ENCODE peak calls at places on chromosomes 6 and 20, in four cellular contexts. K is H1, C is HepG2, P is K562. O is an unnamed sample.

GRCh38 chr6:152846825-152847224 is 96.2 kb downstream of the VIP start:
- DNase-seq in C (peak; percentile 37), P (no peak), K (no peak), O (no peak)

GRCh38 chr6:44042261-44043035 is 84.8 kb downstream of the MRPL14 start:
- DNase-seq in C (no peak), K (no peak), P (no peak), O (no peak)

GRCh38 chr6:136077834-136078576 is 172.1 kb downstream of the MTFR2 start:
- DNase-seq in P (no peak), K (no peak), C (no peak), O (no peak)

GRCh38 chr6:150514806-150515362 is 84.8 kb upstream of the PLEKHG1 start:
- DNase-seq in C (no peak), K (no peak), P (no peak), O (no peak)

GRCh38 chr20:2109425-2110210 is 8.0 kb downstream of the STK35 start:
- DNase-seq in K (no peak), C (no peak), P (no peak), O (no peak)

GRCh38 chr20:25356294-25356933 is 34.2 kb downstream of the ABHD12 start:
- DNase-seq in K (peak; percentile 65), C (no peak), P (no peak), O (no peak)

GRCh38 chr6:20477485-20477884 is 56.8 kb upstream of the CDKAL1 start:
- DNase-seq in K (no peak), C (no peak), P (no peak), O (no peak)

GRCh38 chr20:30985386-30985785 is 272.1 kb upstream of the DEFB115 start:
- DNase-seq in P (no peak), C (no peak), K (peak; percentile 34), O (no peak)

GRCh38 chr6:104095661-104096416 is 763.9 kb downstream of the HACE1 start:
- DNase-seq in K (no peak), P (no peak), C (no peak), O (no peak)

GRCh38 chr6:37858363-37858762 is 38.8 kb downstream of the ZFAND3 start:
- DNase-seq in P (no peak), K (no peak), C (no peak), O (no peak)

GRCh38 chr6:81995548-81996289 is 243.2 kb upstream of the TENT5A start:
- DNase-seq in C (no peak), P (no peak), K (no peak), O (no peak)

GRCh38 chr6:22251331-22251730 is 45.5 kb downstream of the PRL start:
- DNase-seq in K (no peak), C (no peak), P (no peak), O (no peak)

GRCh38 chr6:102390541-102390940 is 997.0 kb downstream of the GRIK2 start:
- DNase-seq in P (no peak), K (no peak), C (no peak), O (no peak)

GRCh38 chr6:75386050-75386770 is 101.6 kb upstream of the TMEM30A start:
- DNase-seq in K (no peak), C (no peak), P (no peak), O (no peak)

GRCh38 chr6:157233156-157233555 is 90.2 kb downstream of the TMEM242 start:
- DNase-seq in C (no peak), K (no peak), P (no peak), O (no peak)

GRCh38 chr6:166221040-166221439 is 53.4 kb upstream of the TBXT start:
- DNase-seq in K (no peak), P (no peak), C (no peak), O (no peak)

GRCh38 chr6:46949662-46950280 is 28.0 kb upstream of the ADGRF5 start:
- DNase-seq in P (no peak), C (no peak), K (no peak), O (no peak)

GRCh38 chr6:100810015-100810414 is 71.1 kb downstream of the ASCC3 start:
- DNase-seq in K (no peak), C (no peak), P (peak; percentile 33), O (no peak)

GRCh38 chr20:45727044-45727443 is 4.9 kb downstream of the SPINT4 start:
- DNase-seq in P (no peak), K (no peak), C (no peak), O (no peak)

GRCh38 chr6:40579101-40579500 is 8.1 kb downstream of the LRFN2 start:
- DNase-seq in K (no peak), P (no peak), C (no peak), O (no peak)

GRCh38 chr6:23003671-23004598 is 434.6 kb downstream of the HDGFL1 start:
- DNase-seq in K (no peak), C (no peak), P (no peak), O (no peak)

GRCh38 chr6:159973951-159974350 is 5.1 kb downstream of the IGF2R start:
- DNase-seq in P (peak; percentile 69), C (peak; percentile 64), K (no peak), O (no peak)

GRCh38 chr20:1879369-1879768 is 15.8 kb upstream of the SIRPA start:
- DNase-seq in C (no peak), P (no peak), K (no peak), O (no peak)

GRCh38 chr6:43359381-43359780 is 10.1 kb downstream of the ZNF318 start:
- DNase-seq in P (no peak), C (no peak), K (no peak), O (no peak)

GRCh38 chr6:37717836-37718251 is 20.2 kb upstream of the MDGA1 start:
- DNase-seq in K (no peak), C (no peak), P (no peak), O (no peak)

GRCh38 chr6:113596907-113597583 is 260.1 kb upstream of the MARCKS start:
- DNase-seq in C (no peak), P (no peak), K (no peak), O (no peak)

GRCh38 chr6:84078335-84078734 is 44.8 kb downstream of the MRAP2 start:
- DNase-seq in C (no peak), P (no peak), K (no peak), O (no peak)

GRCh38 chr20:4957939-4958362 is 43.4 kb downstream of the SLC23A2 start:
- DNase-seq in K (no peak), C (no peak), P (no peak), O (no peak)

GRCh38 chr6:136696783-136697364 is 95.4 kb downstream of the MAP3K5 start:
- DNase-seq in K (no peak), C (no peak), P (no peak), O (no peak)

GRCh38 chr6:28537509-28538140 is 11.9 kb downstream of the GPX5 start:
- DNase-seq in C (no peak), P (no peak), K (peak; percentile 76), O (peak; percentile 90)

GRCh38 chr6:43850314-43851203 is 80.5 kb downstream of the VEGFA start:
- DNase-seq in K (no peak), P (no peak), C (no peak), O (no peak)

GRCh38 chr6:35931120-35931561 is 10.2 kb upstream of the SRPK1 start:
- DNase-seq in C (no peak), K (peak; percentile 76), P (no peak), O (no peak)

GRCh38 chr6:41155132-41155805 is 1.1 kb upstream of the TREML1 start:
- DNase-seq in P (no peak), C (peak; percentile 86), K (no peak), O (no peak)

GRCh38 chr6:53359843-53360834 is 11.4 kb upstream of the ELOVL5 start:
- DNase-seq in K (no peak), C (peak; percentile 83), P (no peak), O (no peak)

GRCh38 chr6:53359088-53359842 is 10.5 kb upstream of the ELOVL5 start:
- DNase-seq in K (peak; percentile 96), P (peak; percentile 98), C (peak; percentile 92), O (peak; percentile 78)

GRCh38 chr6:53361549-53362031 is 12.8 kb upstream of the ELOVL5 start:
- DNase-seq in K (no peak), C (no peak), P (no peak), O (no peak)

GRCh38 chr6:53366128-53366527 is 17.4 kb upstream of the ELOVL5 start:
- DNase-seq in P (no peak), C (no peak), K (no peak), O (no peak)

GRCh38 chr6:53363341-53364079 is 14.8 kb upstream of the ELOVL5 start:
- DNase-seq in K (no peak), C (no peak), P (no peak), O (no peak)
- TF ChIP-seq SRF in K (no peak), C (no peak), P (no peak), O (no peak)

GRCh38 chr6:32411943-32412342 is 5.0 kb upstream of the BTNL2 start:
- DNase-seq in P (no peak), C (no peak), K (no peak), O (no peak)

GRCh38 chr6:32410906-32411305 is 3.9 kb upstream of the BTNL2 start:
- DNase-seq in C (no peak), P (no peak), K (no peak), O (no peak)

GRCh38 chr6:32416031-32416430 is 9.1 kb upstream of the BTNL2 start:
- DNase-seq in K (no peak), P (no peak), C (no peak), O (no peak)

GRCh38 chr6:32415521-32416019 is 8.6 kb upstream of the BTNL2 start:
- DNase-seq in P (peak; percentile 74), K (peak; percentile 89), C (peak; percentile 61), O (peak; percentile 74)

DNA sequence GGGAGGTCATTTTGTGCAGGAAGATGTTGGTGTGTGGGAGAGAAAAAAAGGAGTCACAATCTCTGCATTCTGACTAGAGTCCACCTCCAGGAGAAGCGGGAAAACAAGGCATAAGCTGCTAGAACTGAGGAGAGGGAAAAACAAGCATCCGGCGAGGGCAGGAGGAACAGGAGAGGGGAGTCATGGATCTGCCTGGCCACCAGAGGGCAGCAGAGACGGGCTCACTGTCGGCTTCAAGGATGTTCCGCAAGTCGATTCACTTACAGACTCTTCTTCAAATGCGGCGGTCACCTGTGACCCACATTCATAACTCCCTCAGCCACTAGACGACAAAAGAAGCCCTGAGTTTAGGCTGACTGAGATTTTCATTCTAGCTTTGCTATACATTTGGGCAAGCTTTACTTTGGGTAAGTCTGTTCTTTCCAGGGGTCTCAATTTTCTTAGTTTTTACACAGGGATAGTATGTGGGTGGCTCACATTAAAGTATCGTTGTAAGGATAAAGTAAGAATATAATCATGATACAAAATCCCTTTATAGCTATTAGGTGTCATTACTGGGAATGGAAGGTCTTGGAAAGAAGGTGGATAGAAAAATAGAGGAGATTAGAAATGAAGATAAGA is 6.6 kb upstream of the BTNL2 start:
- DNase-seq in P (peak; percentile 78), C (peak; percentile 50), K (peak; percentile 91), O (peak; percentile 69)
- H3K4me2 ChIP-seq in P (no peak overlapping the region), C (no peak overlapping the region), K (no peak overlapping the region), O (peak overlapping the region; percentile 60)

DNA sequence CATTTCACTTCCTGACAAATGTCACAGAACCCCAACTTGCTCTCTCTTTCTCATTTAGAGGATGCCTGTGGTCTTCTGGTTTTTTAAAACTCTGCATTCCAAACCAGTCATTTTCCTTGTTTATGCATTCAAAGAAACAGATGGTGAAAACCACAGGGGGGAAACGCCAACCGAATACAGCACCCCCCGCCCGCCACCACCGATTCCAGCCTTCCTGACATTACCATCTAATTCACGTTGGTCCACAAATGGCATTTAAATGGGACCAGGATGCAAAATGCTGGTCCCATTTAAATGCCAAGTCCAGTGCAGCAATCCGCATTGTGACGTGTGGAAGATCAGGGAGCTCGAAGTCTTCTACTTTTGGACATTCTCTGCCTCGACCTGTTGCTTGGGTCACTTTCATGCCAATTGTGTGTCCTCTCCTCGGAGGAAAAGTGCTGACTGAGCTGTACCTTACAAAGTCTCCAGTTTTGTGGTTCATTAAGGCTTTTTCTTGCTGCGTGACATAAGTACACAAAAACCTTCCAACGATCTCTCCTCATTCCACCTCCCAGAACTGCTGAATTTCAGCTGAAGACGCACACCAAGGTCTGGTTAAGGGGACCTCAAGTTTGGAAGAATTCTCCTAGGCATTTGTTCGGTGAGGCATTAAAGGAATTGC is 35.8 kb downstream of the NEDD9 start:
- DNase-seq in K (no peak), P (no peak), C (no peak), O (no peak)
- TF ChIP-seq FOSL1 in K (no peak), P (no peak), C (no peak), O (no peak)

GRCh38 chr20:38890497-38890818 is 35.8 kb upstream of the FAM83D start:
- DNase-seq in C (no peak), P (no peak), K (no peak), O (no peak)
- TF ChIP-seq SRF in C (no peak), P (no peak), K (no peak), O (no peak)